ENCODE peak calls at places on chromosomes 3 and 15, in four cellular contexts. One of them, this sample, is unnamed.

GRCh38 chr3:155243512-155243921 is 50.0 kb downstream of the STRIT1 start:
- DNase-seq in WTC11: no peak
- DNase-seq in HepG2: no peak
- DNase-seq in GM12878: no peak
- DNase-seq in this sample: no peak

GRCh38 chr3:153138267-153139210 is 23.5 kb upstream of the RAP2B start:
- DNase-seq in GM12878: peak; percentile 89
- DNase-seq in WTC11: no peak
- DNase-seq in HepG2: peak; percentile 97
- DNase-seq in this sample: no peak

GRCh38 chr15:57218826-57219576 is 157.3 kb upstream of the CGNL1 start:
- DNase-seq in WTC11: no peak
- DNase-seq in GM12878: no peak
- DNase-seq in HepG2: no peak
- DNase-seq in this sample: peak; percentile 30

GRCh38 chr3:122890077-122890484 is 95.2 kb downstream of the SLC49A4 start:
- DNase-seq in WTC11: peak; percentile 32
- DNase-seq in HepG2: no peak
- DNase-seq in GM12878: peak; percentile 19
- DNase-seq in this sample: no peak

GRCh38 chr15:88617031-88617722 is 4.0 kb upstream of the AEN start:
- DNase-seq in HepG2: no peak
- DNase-seq in GM12878: no peak
- DNase-seq in WTC11: no peak
- DNase-seq in this sample: no peak

GRCh38 chr3:188531210-188531609 is 377.3 kb downstream of the LPP start:
- DNase-seq in WTC11: no peak
- DNase-seq in GM12878: no peak
- DNase-seq in HepG2: peak; percentile 31
- DNase-seq in this sample: no peak

GRCh38 chr15:75359537-75360250 is 8.7 kb downstream of the MAN2C1 start:
- DNase-seq in GM12878: no peak
- DNase-seq in HepG2: no peak
- DNase-seq in WTC11: no peak
- DNase-seq in this sample: no peak

GRCh38 chr3:57164606-57165573 is at the start of gene IL17RD:
- DNase-seq in WTC11: peak; percentile 88
- DNase-seq in GM12878: no peak
- DNase-seq in HepG2: peak; percentile 37
- DNase-seq in this sample: peak; percentile 92

GRCh38 chr3:99499235-99499798 is 139.1 kb upstream of the COL8A1 start:
- DNase-seq in HepG2: peak; percentile 6
- DNase-seq in GM12878: peak; percentile 16
- DNase-seq in WTC11: peak; percentile 39
- DNase-seq in this sample: peak; percentile 3

GRCh38 chr3:6860911-6861330 is at the start of gene GRM7:
- DNase-seq in HepG2: no peak
- DNase-seq in GM12878: no peak
- DNase-seq in WTC11: peak; percentile 47
- DNase-seq in this sample: no peak

GRCh38 chr3:193780810-193781472 is 187.9 kb downstream of the OPA1 start:
- DNase-seq in WTC11: peak; percentile 72
- DNase-seq in HepG2: peak; percentile 44
- DNase-seq in GM12878: no peak
- DNase-seq in this sample: peak; percentile 78

GRCh38 chr15:100650685-100651084 is 48.3 kb downstream of the ASB7 start:
- DNase-seq in HepG2: no peak
- DNase-seq in WTC11: no peak
- DNase-seq in GM12878: no peak
- DNase-seq in this sample: no peak

GRCh38 chr3:172181936-172182708 is 142.7 kb downstream of the FNDC3B start:
- DNase-seq in WTC11: no peak
- DNase-seq in GM12878: no peak
- DNase-seq in HepG2: no peak
- DNase-seq in this sample: no peak

DNA sequence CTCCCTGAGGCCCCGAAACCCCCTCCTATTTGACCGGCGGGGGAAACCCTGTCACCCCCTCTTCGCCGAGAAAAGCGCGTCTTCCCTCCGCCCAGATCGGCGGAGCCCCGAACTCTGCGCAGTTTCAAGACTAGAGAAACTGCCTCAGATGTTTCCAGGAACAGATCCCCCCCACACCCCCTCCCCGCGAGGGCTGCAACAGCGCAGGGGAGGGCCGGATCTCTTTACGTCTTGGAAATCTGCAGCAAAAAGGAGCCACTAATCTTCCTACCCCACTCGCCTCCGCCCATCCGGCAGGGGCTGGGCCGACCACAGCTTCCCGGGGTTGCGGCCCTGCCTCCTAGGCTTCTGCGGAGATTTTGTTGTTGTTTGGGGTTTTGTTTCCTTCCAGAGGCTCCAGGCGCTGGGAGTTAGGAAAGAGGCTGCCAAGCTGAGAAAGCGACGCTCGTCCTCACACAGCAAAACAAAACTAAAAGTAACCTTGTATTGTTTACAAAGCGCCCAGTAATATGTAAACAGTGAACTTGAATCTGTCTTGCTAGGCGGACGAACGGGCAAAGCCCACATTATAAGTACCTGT is 2.2 kb downstream of the FOXB1 start:
- DNase-seq in GM12878: no peak
- DNase-seq in HepG2: no peak
- DNase-seq in WTC11: peak; percentile 88
- DNase-seq in this sample: peak; percentile 47
- TF ChIP-seq CBFB in GM12878: no peak
- TF ChIP-seq CBFB in HepG2: no peak
- TF ChIP-seq CBFB in WTC11: no peak
- TF ChIP-seq CBFB in this sample: no peak

DNA sequence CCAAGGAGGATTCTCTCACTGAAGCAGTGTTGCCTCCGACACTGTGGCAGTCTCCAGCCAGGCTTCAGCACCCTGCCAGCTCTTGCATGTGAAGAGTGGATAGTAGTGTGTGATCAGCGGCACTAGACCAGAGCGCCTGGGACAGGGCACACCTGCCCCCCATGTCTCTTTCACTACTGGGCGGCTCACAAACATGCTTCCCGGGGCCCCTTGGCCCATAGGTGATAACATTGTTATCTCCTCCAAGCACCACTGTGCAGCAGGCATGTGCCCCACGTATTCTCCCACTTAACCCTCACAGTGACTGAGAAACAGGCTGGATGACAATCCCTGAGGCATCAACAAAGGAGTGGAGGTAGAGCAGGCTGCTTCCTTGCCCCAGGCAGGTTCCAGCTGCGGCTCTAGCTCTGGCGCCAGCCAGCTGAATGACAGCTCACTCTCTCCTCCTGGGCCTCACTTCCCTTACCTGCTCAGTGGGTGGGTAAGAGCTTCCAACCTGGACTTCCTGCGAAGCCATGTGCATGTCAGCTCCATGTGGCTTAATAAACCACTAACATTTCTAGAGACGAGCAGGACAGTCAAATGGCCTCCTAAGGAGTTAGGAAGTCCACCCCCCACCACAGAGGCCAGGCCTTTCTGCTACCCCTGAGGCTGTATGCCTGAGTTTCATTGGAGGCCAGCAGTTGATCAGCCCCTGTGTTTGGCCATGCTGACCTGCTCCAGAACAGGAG is 37.8 kb downstream of the KLF13 start:
- DNase-seq in GM12878: no peak
- DNase-seq in HepG2: no peak
- DNase-seq in WTC11: no peak
- DNase-seq in this sample: peak; percentile 57
- TF ChIP-seq CBFB in GM12878: no peak
- TF ChIP-seq CBFB in HepG2: no peak
- TF ChIP-seq CBFB in WTC11: no peak
- TF ChIP-seq CBFB in this sample: no peak

GRCh38 chr3:111301238-111301798 is 229.7 kb downstream of the NECTIN3 start:
- DNase-seq in HepG2: no peak
- DNase-seq in WTC11: no peak
- DNase-seq in GM12878: no peak
- DNase-seq in this sample: no peak
- TF ChIP-seq CBFB in HepG2: no peak
- TF ChIP-seq CBFB in WTC11: no peak
- TF ChIP-seq CBFB in GM12878: no peak
- TF ChIP-seq CBFB in this sample: no peak

GRCh38 chr3:480070-480469 is 283.5 kb downstream of the CHL1 start:
- DNase-seq in WTC11: no peak
- DNase-seq in GM12878: no peak
- DNase-seq in HepG2: no peak
- DNase-seq in this sample: no peak

GRCh38 chr3:487580-487979 is 291.0 kb downstream of the CHL1 start:
- DNase-seq in HepG2: no peak
- DNase-seq in WTC11: no peak
- DNase-seq in GM12878: no peak
- DNase-seq in this sample: no peak

GRCh38 chr3:482479-482878 is 285.9 kb downstream of the CHL1 start:
- DNase-seq in GM12878: no peak
- DNase-seq in WTC11: no peak
- DNase-seq in HepG2: no peak
- DNase-seq in this sample: no peak

GRCh38 chr3:484302-484701 is 287.7 kb downstream of the CHL1 start:
- DNase-seq in GM12878: no peak
- DNase-seq in WTC11: no peak
- DNase-seq in HepG2: no peak
- DNase-seq in this sample: no peak

GRCh38 chr3:481680-482079 is 285.1 kb downstream of the CHL1 start:
- DNase-seq in HepG2: no peak
- DNase-seq in GM12878: no peak
- DNase-seq in WTC11: no peak
- DNase-seq in this sample: no peak
- TF ChIP-seq CBFB in HepG2: no peak
- TF ChIP-seq CBFB in GM12878: no peak
- TF ChIP-seq CBFB in WTC11: no peak
- TF ChIP-seq CBFB in this sample: no peak

GRCh38 chr3:10648181-10648580 is 142.8 kb upstream of the ATP2B2 start:
- DNase-seq in GM12878: no peak
- DNase-seq in WTC11: no peak
- DNase-seq in HepG2: no peak
- DNase-seq in this sample: no peak
- TF ChIP-seq CBFB in GM12878: no peak
- TF ChIP-seq CBFB in WTC11: no peak
- TF ChIP-seq CBFB in HepG2: no peak
- TF ChIP-seq CBFB in this sample: no peak

DNA sequence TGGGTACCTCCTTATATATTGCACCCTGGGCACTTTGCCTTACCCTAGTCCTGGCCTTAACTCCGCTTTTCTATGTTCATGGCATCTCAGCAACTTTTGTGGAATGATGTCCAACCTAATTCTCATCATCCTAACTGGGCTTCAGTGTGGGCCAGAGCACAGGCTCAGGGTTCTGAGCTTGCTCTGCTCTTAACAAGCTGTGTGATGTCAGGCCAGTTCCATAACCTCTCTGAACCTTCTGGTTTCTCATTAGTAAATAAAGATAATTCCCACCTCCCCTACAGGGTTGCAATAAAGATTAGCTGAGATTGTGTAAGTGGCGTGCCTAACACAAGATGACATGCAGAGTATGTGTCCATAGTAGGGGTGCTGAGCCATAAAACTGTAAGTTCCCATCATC is 36.4 kb downstream of the CDCP1 start:
- DNase-seq in GM12878: no peak
- DNase-seq in HepG2: no peak
- DNase-seq in WTC11: no peak
- DNase-seq in this sample: no peak
- TF ChIP-seq CBFB in GM12878: no peak
- TF ChIP-seq CBFB in HepG2: no peak
- TF ChIP-seq CBFB in WTC11: no peak
- TF ChIP-seq CBFB in this sample: no peak

GRCh38 chr3:182233957-182234356 is 522.2 kb downstream of the SOX2 start:
- DNase-seq in HepG2: peak; percentile 61
- DNase-seq in GM12878: no peak
- DNase-seq in WTC11: no peak
- DNase-seq in this sample: no peak
- TF ChIP-seq CBFB in HepG2: no peak
- TF ChIP-seq CBFB in GM12878: no peak
- TF ChIP-seq CBFB in WTC11: no peak
- TF ChIP-seq CBFB in this sample: no peak

This sample was measured in K562.